ENCODE peak calls at places on chromosomes 7 and 10, in ten cellular contexts. F, J, Y, Z, E, X, R, H, T and M are unnamed samples.
A peak's percentile ranks its signal among the peaks of the same experiment; 100 is the strongest.

GRCh38 chr7:125651823-125652528 is 722.4 kb upstream of the POT1 start:
- DNase-seq in E (peak; percentile 6), X (no peak), Y (no peak), J (no peak), H (no peak), R (no peak), Z (no peak), T (no peak), F (no peak), M (no peak)

GRCh38 chr10:104766341-104766740 is 125.3 kb downstream of the SORCS3 start:
- DNase-seq in J (no peak), T (no peak), Y (no peak), E (no peak), H (no peak), Z (no peak), F (no peak), X (no peak), R (no peak), M (peak; percentile 4)

GRCh38 chr10:7529638-7530037 is 118.8 kb upstream of the SFMBT2 start:
- DNase-seq in H (no peak), Y (no peak), T (no peak), X (peak; percentile 76), Z (no peak), R (peak; percentile 44), E (peak; percentile 51), F (no peak), J (no peak), M (peak; percentile 31)

GRCh38 chr10:62437696-62438095 is 63.5 kb downstream of the ZNF365 start:
- DNase-seq in F (no peak), Z (no peak), H (peak; percentile 81), X (no peak), R (no peak), Y (no peak), J (no peak), T (no peak), E (peak; percentile 78), M (peak; percentile 80)

GRCh38 chr10:133187091-133187905 is 27.3 kb downstream of the KNDC1 start:
- DNase-seq in H (no peak), E (no peak), X (no peak), J (no peak), R (peak; percentile 69), T (no peak), F (no peak), Y (no peak), Z (no peak), M (no peak)

GRCh38 chr7:134777908-134778580 is 1.4 kb upstream of the CALD1 start:
- DNase-seq in X (no peak), E (no peak), Z (no peak), Y (no peak), H (peak; percentile 56), J (no peak), F (no peak), R (no peak), T (no peak), M (peak; percentile 63)

GRCh38 chr7:118169146-118169545 is 14.8 kb upstream of the LSM8 start:
- DNase-seq in E (no peak), H (no peak), Y (no peak), X (no peak), J (no peak), F (no peak), Z (no peak), R (no peak), T (no peak), M (peak; percentile 72)

GRCh38 chr10:21145751-21146445 is 248.8 kb upstream of the NEBL start:
- DNase-seq in H (no peak), R (no peak), T (no peak), Y (no peak), X (no peak), J (no peak), Z (no peak), F (no peak), E (no peak), M (no peak)

GRCh38 chr7:158924956-158925355 is 68.6 kb downstream of the DYNC2I1 start:
- DNase-seq in E (no peak), J (no peak), H (peak; percentile 28), F (no peak), Z (no peak), T (no peak), Y (no peak), X (no peak), R (no peak), M (peak; percentile 73)

GRCh38 chr10:61028861-61029361 is 84.9 kb upstream of the RHOBTB1 start:
- DNase-seq in Y (no peak), E (no peak), H (no peak), X (no peak), Z (no peak), R (no peak), J (no peak), F (no peak), T (no peak), M (peak; percentile 79)

GRCh38 chr7:39623312-39624201 is at the start of gene RALA:
- DNase-seq in H (peak; percentile 94), R (peak; percentile 98), Z (peak; percentile 92), Y (peak; percentile 92), F (peak; percentile 93), E (peak; percentile 96), X (peak; percentile 95), T (peak; percentile 93), J (peak; percentile 93), M (peak; percentile 95)

GRCh38 chr7:133024604-133025003 is 57.3 kb downstream of the CHCHD3 start:
- DNase-seq in Z (no peak), E (no peak), X (no peak), T (no peak), R (no peak), Y (no peak), H (no peak), F (no peak), J (no peak), M (no peak)

GRCh38 chr10:24039897-24040296 is 169.0 kb upstream of the KIAA1217 start:
- DNase-seq in T (no peak), Z (no peak), H (no peak), R (no peak), Y (no peak), J (no peak), F (no peak), E (no peak), X (no peak), M (no peak)

GRCh38 chr7:12111461-12112405 is 99.4 kb upstream of the TMEM106B start:
- DNase-seq in R (peak; percentile 87), E (no peak), F (no peak), T (peak; percentile 72), Z (peak; percentile 34), X (peak; percentile 82), Y (no peak), J (peak; percentile 31), H (peak; percentile 52), M (peak; percentile 19)

GRCh38 chr10:6920072-6921019 is 340.3 kb upstream of the PRKCQ start:
- DNase-seq in E (peak; percentile 86), H (peak; percentile 73), T (peak; percentile 91), X (peak; percentile 80), J (peak; percentile 75), F (peak; percentile 55), Z (peak; percentile 69), R (peak; percentile 88), Y (peak; percentile 52), M (peak; percentile 55)

DNA sequence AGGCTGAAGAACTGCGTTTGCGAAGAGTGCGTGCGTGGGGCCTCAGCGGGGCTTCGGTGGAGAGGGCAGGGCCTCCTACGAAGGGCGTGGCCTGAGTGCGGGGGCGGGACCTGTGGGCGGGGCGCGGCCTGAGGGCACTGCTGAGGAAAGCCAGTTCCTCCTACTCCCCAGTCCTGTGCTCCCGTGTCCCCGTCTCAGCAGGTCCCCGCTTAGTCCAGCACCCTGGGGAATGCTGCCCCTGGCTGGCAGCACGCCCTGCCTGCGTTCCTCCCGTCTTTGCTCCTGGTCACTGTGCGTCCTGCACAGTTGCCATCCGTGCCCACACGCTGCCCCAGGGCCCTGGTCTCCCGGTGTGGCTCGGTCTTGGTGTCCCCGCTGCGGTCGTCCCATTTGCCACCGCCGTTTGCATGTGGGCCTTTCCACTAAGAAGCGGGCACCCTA is 177.1 kb downstream of the ZNF248 start:
- DNase-seq in T (no peak), Z (no peak), J (no peak), H (no peak), Y (no peak), E (no peak), X (no peak), R (no peak), F (no peak), M (no peak)
- H3K9me3 ChIP-seq in T (no peaks in the 10 kb centered on the region), Z (no peaks in the 10 kb centered on the region), J (no peaks in the 10 kb centered on the region), H (no peaks in the 10 kb centered on the region), Y (no peaks in the 10 kb centered on the region), E (no peaks in the 10 kb centered on the region), X (no peaks in the 10 kb centered on the region), R (no peaks in the 10 kb centered on the region), F (no peaks in the 10 kb centered on the region), M (no peaks in the 10 kb centered on the region)

DNA sequence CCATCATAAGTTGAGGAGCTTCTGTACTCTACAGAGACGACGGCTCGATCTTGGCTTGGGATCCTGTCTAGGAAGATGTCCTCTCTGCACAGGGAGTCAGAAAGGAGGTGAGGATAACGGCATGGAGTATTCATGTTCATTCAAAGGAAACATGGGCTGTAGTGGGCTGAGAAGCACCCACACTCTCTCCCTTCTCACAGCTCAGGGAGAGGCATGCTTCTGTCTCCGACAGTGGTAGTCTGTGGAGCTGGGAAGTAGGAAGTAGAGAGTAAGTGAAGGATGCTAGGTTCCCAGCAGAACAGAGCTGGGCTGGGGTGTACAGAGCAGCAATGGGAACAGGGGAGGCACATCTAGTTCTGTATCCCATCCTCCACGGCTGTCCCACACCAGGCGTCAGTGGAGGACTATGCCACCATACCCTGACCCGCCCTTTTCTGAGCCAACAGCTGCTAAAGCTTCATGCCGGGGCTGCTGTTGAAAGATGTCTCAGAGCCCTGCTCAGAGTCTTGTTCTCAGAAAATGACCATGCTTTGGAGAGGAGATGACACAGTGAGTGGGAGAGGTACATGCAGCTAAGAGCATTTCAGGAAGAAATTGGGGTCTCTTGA is 138.4 kb downstream of the CHN2 start:
- DNase-seq in R (no peak), Y (no peak), Z (no peak), J (no peak), F (no peak), X (no peak), E (no peak), T (no peak), H (no peak), M (no peak)
- H3K4me3 ChIP-seq in R (no peak overlapping the region), Y (no peak overlapping the region), Z (no peak overlapping the region), J (no peak overlapping the region), F (no peak overlapping the region), X (no peak overlapping the region), E (no peak overlapping the region), T (no peak overlapping the region), H (no peak overlapping the region), M (no peak overlapping the region)

GRCh38 chr10:1361411-1362105 is 305.4 kb downstream of the WDR37 start:
- DNase-seq in T (no peak), E (no peak), Y (no peak), R (no peak), X (no peak), Z (no peak), J (no peak), H (no peak), F (no peak), M (no peak)
- H3K9me3 ChIP-seq in T (no peaks in the 10 kb centered on the region), E (no peaks in the 10 kb centered on the region), Y (no peaks in the 10 kb centered on the region), R (no peaks in the 10 kb centered on the region), X (no peaks in the 10 kb centered on the region), Z (no peaks in the 10 kb centered on the region), J (no peaks in the 10 kb centered on the region), H (no peaks in the 10 kb centered on the region), F (no peaks in the 10 kb centered on the region), M (no peaks in the 10 kb centered on the region)

DNA sequence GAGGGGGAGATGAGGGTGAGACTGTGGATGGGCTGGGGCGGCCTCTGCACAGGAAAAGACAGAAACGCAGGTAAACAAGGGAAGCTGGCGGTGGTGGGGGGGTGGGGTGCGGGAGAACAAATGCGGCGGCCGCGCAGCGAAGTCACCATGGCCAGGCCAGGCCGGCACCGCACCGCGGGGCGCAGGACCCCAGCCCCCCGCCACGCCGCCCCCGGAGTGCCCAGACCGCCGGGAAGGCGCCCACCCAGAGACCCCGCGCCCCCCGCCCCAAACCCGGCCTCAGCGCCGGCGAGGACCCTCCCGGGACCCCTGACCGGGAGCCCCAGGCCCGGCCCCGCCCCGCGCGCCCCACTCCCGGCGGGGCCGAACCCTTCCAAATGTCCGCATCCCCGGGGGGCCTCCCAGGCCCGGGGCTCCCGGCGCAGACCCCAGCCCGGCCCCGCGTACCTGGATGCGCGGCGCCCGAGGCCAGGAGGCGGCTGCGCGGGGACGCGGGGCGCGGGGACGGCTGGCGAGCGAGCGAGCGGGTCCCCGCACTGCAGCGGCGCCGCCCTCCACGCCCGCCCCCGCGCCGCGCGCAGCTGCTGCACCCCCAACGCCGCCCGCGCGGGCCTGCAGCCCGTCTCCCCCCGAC is 14.4 kb upstream of the DNAAF5 start:
- DNase-seq in E (peak; percentile 54), H (no peak), X (no peak), R (peak; percentile 63), T (peak; percentile 30), F (no peak), Z (no peak), J (no peak), Y (no peak), M (peak; percentile 49)
- H3K4me3 ChIP-seq in E (peak overlapping the region; percentile 33), H (peak overlapping the region; percentile 51), X (peak overlapping the region; percentile 63), R (peak overlapping the region; percentile 43), T (peak overlapping the region; percentile 60), F (peak overlapping the region; percentile 73), Z (no peak overlapping the region), J (no peak overlapping the region), Y (peak overlapping the region; percentile 43), M (peak overlapping the region; percentile 64)